ENCODE peak calls at places on chromosomes 3 and 15, in seven cellular contexts. One of them, this sample, is unnamed.

GRCh38 chr15:59191855-59192237 is 14.8 kb upstream of the LDHAL6B start:
- DNase-seq in GM12865: no peak
- DNase-seq in fibroblast of lung: peak
- DNase-seq in left ventricle myocardium inferior: no peak
- DNase-seq in GM13976: no peak
- DNase-seq in mammary epithelial cell: peak
- DNase-seq in hepatocyte: peak
- DNase-seq in this sample: no peak

GRCh38 chr15:54960266-54960665 is 236.5 kb downstream of the RSL24D1 start:
- DNase-seq in GM12865: no peak
- DNase-seq in fibroblast of lung: no peak
- DNase-seq in left ventricle myocardium inferior: no peak
- DNase-seq in GM13976: no peak
- DNase-seq in mammary epithelial cell: no peak
- DNase-seq in hepatocyte: no peak
- DNase-seq in this sample: no peak

GRCh38 chr15:63481105-63481810 is 23.1 kb upstream of the USP3 start:
- DNase-seq in GM12865: peak
- DNase-seq in fibroblast of lung: no peak
- DNase-seq in left ventricle myocardium inferior: no peak
- DNase-seq in GM13976: no peak
- DNase-seq in mammary epithelial cell: peak
- DNase-seq in hepatocyte: no peak
- DNase-seq in this sample: peak

GRCh38 chr15:25545017-25545416 is 106.2 kb upstream of the UBE3A start:
- DNase-seq in GM12865: no peak
- DNase-seq in fibroblast of lung: no peak
- DNase-seq in left ventricle myocardium inferior: no peak
- DNase-seq in GM13976: no peak
- DNase-seq in mammary epithelial cell: peak
- DNase-seq in hepatocyte: no peak
- DNase-seq in this sample: no peak

GRCh38 chr3:19866751-19867347 is 67.2 kb downstream of the EFHB start:
- DNase-seq in GM12865: peak
- DNase-seq in fibroblast of lung: peak
- DNase-seq in left ventricle myocardium inferior: no peak
- DNase-seq in GM13976: peak
- DNase-seq in mammary epithelial cell: peak
- DNase-seq in hepatocyte: peak
- DNase-seq in this sample: peak

GRCh38 chr15:27808182-27808581 is 290.9 kb downstream of the OCA2 start:
- DNase-seq in GM12865: no peak
- DNase-seq in fibroblast of lung: no peak
- DNase-seq in left ventricle myocardium inferior: no peak
- DNase-seq in GM13976: no peak
- DNase-seq in mammary epithelial cell: no peak
- DNase-seq in hepatocyte: no peak
- DNase-seq in this sample: no peak

GRCh38 chr3:58521002-58521670 is 15.9 kb downstream of the ACOX2 start:
- DNase-seq in GM12865: no peak
- DNase-seq in fibroblast of lung: no peak
- DNase-seq in left ventricle myocardium inferior: no peak
- DNase-seq in GM13976: no peak
- DNase-seq in mammary epithelial cell: no peak
- DNase-seq in hepatocyte: peak
- DNase-seq in this sample: no peak

GRCh38 chr15:75718326-75718725 is 5.7 kb upstream of the CSPG4 start:
- DNase-seq in GM12865: no peak
- DNase-seq in fibroblast of lung: peak
- DNase-seq in left ventricle myocardium inferior: no peak
- DNase-seq in GM13976: no peak
- DNase-seq in mammary epithelial cell: peak
- DNase-seq in hepatocyte: peak
- DNase-seq in this sample: no peak

GRCh38 chr15:95853350-95853749 is 477.1 kb upstream of the NR2F2 start:
- DNase-seq in GM12865: no peak
- DNase-seq in fibroblast of lung: peak
- DNase-seq in left ventricle myocardium inferior: no peak
- DNase-seq in GM13976: no peak
- DNase-seq in mammary epithelial cell: no peak
- DNase-seq in hepatocyte: no peak
- DNase-seq in this sample: no peak

GRCh38 chr3:5022966-5023776 is 43.9 kb downstream of the BHLHE40 start:
- DNase-seq in GM12865: peak
- DNase-seq in fibroblast of lung: peak
- DNase-seq in left ventricle myocardium inferior: no peak
- DNase-seq in GM13976: no peak
- DNase-seq in mammary epithelial cell: peak
- DNase-seq in hepatocyte: peak
- DNase-seq in this sample: no peak

GRCh38 chr15:45429974-45430792 is 51.8 kb upstream of the GATM start:
- DNase-seq in GM12865: peak
- DNase-seq in fibroblast of lung: peak
- DNase-seq in left ventricle myocardium inferior: peak
- DNase-seq in GM13976: peak
- DNase-seq in mammary epithelial cell: peak
- DNase-seq in hepatocyte: peak
- DNase-seq in this sample: peak

GRCh38 chr3:12557472-12558105 is 702 bp downstream of the MKRN2 start:
- DNase-seq in GM12865: peak
- DNase-seq in fibroblast of lung: peak
- DNase-seq in left ventricle myocardium inferior: no peak
- DNase-seq in GM13976: no peak
- DNase-seq in mammary epithelial cell: peak
- DNase-seq in hepatocyte: no peak
- DNase-seq in this sample: no peak

GRCh38 chr3:177982034-177982433 is 554.2 kb upstream of the KCNMB2 start:
- DNase-seq in GM12865: no peak
- DNase-seq in fibroblast of lung: peak
- DNase-seq in left ventricle myocardium inferior: no peak
- DNase-seq in GM13976: no peak
- DNase-seq in mammary epithelial cell: peak
- DNase-seq in hepatocyte: no peak
- DNase-seq in this sample: no peak

GRCh38 chr3:156685198-156685597 is 10.8 kb downstream of the TIPARP start:
- DNase-seq in GM12865: peak
- DNase-seq in fibroblast of lung: no peak
- DNase-seq in left ventricle myocardium inferior: no peak
- DNase-seq in GM13976: no peak
- DNase-seq in mammary epithelial cell: peak
- DNase-seq in hepatocyte: no peak
- DNase-seq in this sample: no peak

GRCh38 chr15:96160800-96161199 is 169.7 kb upstream of the NR2F2 start:
- DNase-seq in GM12865: no peak
- DNase-seq in fibroblast of lung: no peak
- DNase-seq in left ventricle myocardium inferior: no peak
- DNase-seq in GM13976: no peak
- DNase-seq in mammary epithelial cell: no peak
- DNase-seq in hepatocyte: no peak
- DNase-seq in this sample: no peak

GRCh38 chr3:182259579-182259978 is 533.7 kb upstream of the ATP11B start:
- DNase-seq in GM12865: no peak
- DNase-seq in fibroblast of lung: no peak
- DNase-seq in left ventricle myocardium inferior: peak
- DNase-seq in GM13976: no peak
- DNase-seq in mammary epithelial cell: no peak
- DNase-seq in hepatocyte: no peak
- DNase-seq in this sample: no peak

GRCh38 chr3:56747150-56747549 is 54.6 kb downstream of the ARHGEF3 start:
- DNase-seq in GM12865: no peak
- DNase-seq in fibroblast of lung: no peak
- DNase-seq in left ventricle myocardium inferior: no peak
- DNase-seq in GM13976: no peak
- DNase-seq in mammary epithelial cell: no peak
- DNase-seq in hepatocyte: no peak
- DNase-seq in this sample: no peak

GRCh38 chr15:30043211-30043655 is 39.5 kb upstream of the GOLGA8J start:
- DNase-seq in GM12865: no peak
- DNase-seq in fibroblast of lung: peak
- DNase-seq in left ventricle myocardium inferior: no peak
- DNase-seq in GM13976: no peak
- DNase-seq in mammary epithelial cell: no peak
- DNase-seq in hepatocyte: no peak
- DNase-seq in this sample: no peak

GRCh38 chr3:25354071-25354470 is 74.0 kb upstream of the RARB start:
- DNase-seq in GM12865: no peak
- DNase-seq in fibroblast of lung: no peak
- DNase-seq in left ventricle myocardium inferior: no peak
- DNase-seq in GM13976: no peak
- DNase-seq in mammary epithelial cell: no peak
- DNase-seq in hepatocyte: no peak
- DNase-seq in this sample: no peak

GRCh38 chr3:39383190-39383912 is at the start of gene SLC25A38:
- DNase-seq in GM12865: peak
- DNase-seq in fibroblast of lung: peak
- DNase-seq in left ventricle myocardium inferior: peak
- DNase-seq in GM13976: peak
- DNase-seq in mammary epithelial cell: peak
- DNase-seq in hepatocyte: peak
- DNase-seq in this sample: peak

GRCh38 chr3:98333989-98334606 is 19.6 kb upstream of the OR5K4 start:
- DNase-seq in GM12865: no peak
- DNase-seq in fibroblast of lung: peak
- DNase-seq in left ventricle myocardium inferior: no peak
- DNase-seq in GM13976: no peak
- DNase-seq in mammary epithelial cell: peak
- DNase-seq in hepatocyte: no peak
- DNase-seq in this sample: no peak

GRCh38 chr15:89187911-89188514 is 33.4 kb downstream of the RLBP1 start:
- DNase-seq in GM12865: no peak
- DNase-seq in fibroblast of lung: no peak
- DNase-seq in left ventricle myocardium inferior: no peak
- DNase-seq in GM13976: no peak
- DNase-seq in mammary epithelial cell: no peak
- DNase-seq in hepatocyte: no peak
- DNase-seq in this sample: no peak

GRCh38 chr3:168088106-168088722 is 7.5 kb downstream of the GOLIM4 start:
- DNase-seq in GM12865: peak
- DNase-seq in fibroblast of lung: no peak
- DNase-seq in left ventricle myocardium inferior: no peak
- DNase-seq in GM13976: no peak
- DNase-seq in mammary epithelial cell: no peak
- DNase-seq in hepatocyte: no peak
- DNase-seq in this sample: peak
- TF ChIP-seq CTCF in GM12865: peak
- TF ChIP-seq CTCF in fibroblast of lung: peak
- TF ChIP-seq CTCF in left ventricle myocardium inferior: peak
- TF ChIP-seq CTCF in GM13976: peak
- TF ChIP-seq CTCF in mammary epithelial cell: peak
- TF ChIP-seq CTCF in hepatocyte: peak
- TF ChIP-seq CTCF in this sample: peak

GRCh38 chr3:101131767-101132166 is 138.5 kb upstream of the ABI3BP start:
- DNase-seq in GM12865: peak
- DNase-seq in fibroblast of lung: no peak
- DNase-seq in left ventricle myocardium inferior: no peak
- DNase-seq in GM13976: no peak
- DNase-seq in mammary epithelial cell: no peak
- DNase-seq in hepatocyte: no peak
- DNase-seq in this sample: peak
- TF ChIP-seq CTCF in GM12865: no peak
- TF ChIP-seq CTCF in fibroblast of lung: peak
- TF ChIP-seq CTCF in left ventricle myocardium inferior: no peak
- TF ChIP-seq CTCF in GM13976: no peak
- TF ChIP-seq CTCF in mammary epithelial cell: no peak
- TF ChIP-seq CTCF in hepatocyte: no peak
- TF ChIP-seq CTCF in this sample: no peak

DNA sequence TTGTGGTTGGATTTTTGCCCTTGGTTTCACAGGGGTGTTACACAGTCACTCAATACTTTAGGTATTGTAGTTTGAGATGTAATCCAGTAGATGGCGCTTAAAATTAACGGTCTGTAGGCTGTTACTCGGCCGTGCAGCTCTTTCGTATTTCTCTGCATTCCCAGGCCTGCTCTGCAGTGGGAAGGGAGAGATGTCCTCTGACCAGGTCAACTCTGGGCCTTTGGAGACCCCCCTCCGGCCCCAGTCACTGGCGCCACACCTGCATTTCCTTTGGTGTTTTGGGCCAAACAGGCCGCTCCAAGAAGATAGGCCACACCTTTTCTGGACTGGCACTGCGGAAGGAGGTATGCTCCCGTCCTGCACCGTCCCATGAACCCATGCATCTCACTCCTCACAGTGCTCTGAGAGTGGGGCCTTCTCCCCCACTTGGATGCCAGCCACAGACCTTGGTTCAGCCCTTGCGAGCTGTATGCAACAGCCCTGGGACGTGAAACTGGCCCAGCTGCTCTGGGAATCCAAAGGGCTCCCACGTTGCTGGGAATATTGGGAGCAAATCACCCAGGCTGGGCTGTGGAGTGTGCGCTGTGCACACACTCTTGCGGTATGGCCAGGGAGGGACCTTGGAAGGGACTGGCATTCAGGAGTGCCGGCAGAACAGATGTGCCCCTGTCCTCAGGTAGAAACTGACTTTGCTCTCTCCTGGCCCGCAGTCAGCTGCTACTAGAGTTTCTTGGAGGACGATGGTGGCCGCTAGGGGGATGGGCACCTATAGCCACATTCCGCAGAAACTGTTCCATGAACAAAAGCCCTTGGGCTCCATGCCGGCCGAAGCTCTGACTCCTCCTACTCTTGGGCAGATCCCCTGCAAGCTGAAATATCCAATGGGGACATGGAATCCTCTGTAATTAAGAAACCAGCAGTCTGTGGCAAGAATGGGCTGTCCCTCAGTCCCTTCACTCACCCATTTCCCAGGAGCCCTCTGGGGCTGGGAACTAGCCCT is 410.5 kb upstream of the CADM2 start:
- DNase-seq in GM12865: peak
- DNase-seq in fibroblast of lung: peak
- DNase-seq in left ventricle myocardium inferior: no peak
- DNase-seq in GM13976: peak
- DNase-seq in mammary epithelial cell: peak
- DNase-seq in hepatocyte: peak
- DNase-seq in this sample: no peak
- TF ChIP-seq CTCF in GM12865: peak
- TF ChIP-seq CTCF in fibroblast of lung: peak
- TF ChIP-seq CTCF in left ventricle myocardium inferior: peak
- TF ChIP-seq CTCF in GM13976: peak
- TF ChIP-seq CTCF in mammary epithelial cell: peak
- TF ChIP-seq CTCF in hepatocyte: peak
- TF ChIP-seq CTCF in this sample: peak

DNA sequence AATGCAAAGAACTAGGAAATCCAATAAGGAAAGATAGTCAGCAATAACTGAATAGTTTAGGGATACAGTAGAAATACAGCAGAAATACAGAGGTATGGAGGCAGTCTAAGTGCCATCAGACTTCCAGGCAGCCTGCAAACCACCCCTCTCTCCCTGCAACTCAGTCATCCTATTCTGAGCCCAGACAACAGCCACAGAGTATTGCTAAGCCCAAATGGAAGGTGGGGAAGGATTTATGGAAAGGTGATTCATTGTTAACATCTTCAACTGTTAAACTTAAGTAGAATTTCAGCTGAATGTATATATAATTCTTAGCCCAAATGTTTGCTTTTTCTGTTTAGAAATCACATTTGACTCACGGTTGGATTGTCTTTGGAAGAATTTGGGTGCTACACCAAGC is 300.4 kb downstream of the RBMS3 start:
- DNase-seq in GM12865: no peak
- DNase-seq in fibroblast of lung: no peak
- DNase-seq in left ventricle myocardium inferior: no peak
- DNase-seq in GM13976: no peak
- DNase-seq in mammary epithelial cell: no peak
- DNase-seq in hepatocyte: no peak
- DNase-seq in this sample: no peak
- TF ChIP-seq CTCF in GM12865: no peak
- TF ChIP-seq CTCF in fibroblast of lung: no peak
- TF ChIP-seq CTCF in left ventricle myocardium inferior: no peak
- TF ChIP-seq CTCF in GM13976: no peak
- TF ChIP-seq CTCF in mammary epithelial cell: no peak
- TF ChIP-seq CTCF in hepatocyte: no peak
- TF ChIP-seq CTCF in this sample: no peak

This sample was measured in GM06990.